ENCODE peak calls at places on chromosomes 1 and 21, in four cellular contexts. N is A549, S is IMR-90, F is astrocyte. P is an unnamed sample.

GRCh38 chr1:832136-832535 is 91.6 kb upstream of the SAMD11 start:
- DNase-seq in F (no peak), S (no peak), N (no peak), P (no peak)

GRCh38 chr1:177650947-177651346 is 318.9 kb downstream of the SEC16B start:
- DNase-seq in S (no peak), F (no peak), N (no peak), P (no peak)

GRCh38 chr1:156600733-156601121 is 552 bp downstream of the GPATCH4 start:
- DNase-seq in S (no peak), F (no peak), N (no peak), P (no peak)

GRCh38 chr1:27491748-27492700 is 2.1 kb upstream of the WASF2 start:
- DNase-seq in N (no peak), S (no peak), F (peak), P (no peak)

GRCh38 chr1:168121314-168122029 is 15.3 kb downstream of the GPR161 start:
- DNase-seq in S (peak), N (no peak), F (peak), P (no peak)

GRCh38 chr1:5693595-5693994 is 298.6 kb downstream of the NPHP4 start:
- DNase-seq in N (no peak), S (no peak), F (no peak), P (no peak)

GRCh38 chr21:16587141-16587570 is 857.4 kb downstream of the USP25 start:
- DNase-seq in S (peak), N (peak), F (peak), P (peak)

GRCh38 chr21:38984982-38985422 is 179.3 kb downstream of the ETS2 start:
- DNase-seq in N (no peak), F (peak), S (peak), P (no peak)

GRCh38 chr1:115654125-115654524 is 12.4 kb downstream of the VANGL1 start:
- DNase-seq in N (no peak), S (no peak), F (no peak), P (no peak)

GRCh38 chr1:213905315-213905714 is 82.5 kb upstream of the PROX1 start:
- DNase-seq in F (no peak), N (no peak), S (no peak), P (no peak)

GRCh38 chr1:207861442-207862177 is 49.3 kb downstream of the CD34 start:
- DNase-seq in F (peak), N (no peak), S (no peak), P (no peak)

GRCh38 chr21:39016740-39017315 is 166.4 kb downstream of the PSMG1 start:
- DNase-seq in N (no peak), S (peak), F (no peak), P (no peak)

GRCh38 chr1:44436401-44437394 is 31.6 kb downstream of the RNF220 start:
- DNase-seq in S (no peak), F (no peak), N (no peak), P (no peak)

GRCh38 chr1:115275216-115275615 is 62.8 kb downstream of the NGF start:
- DNase-seq in S (peak), N (no peak), F (no peak), P (no peak)

GRCh38 chr1:114902343-114902742 is 47.7 kb downstream of the SYCP1 start:
- DNase-seq in N (no peak), S (no peak), F (no peak), P (no peak)

GRCh38 chr1:26191739-26192138 is 1.3 kb downstream of the CATSPER4 start:
- DNase-seq in F (no peak), N (no peak), S (no peak), P (no peak)

GRCh38 chr1:171286032-171286705 is 27.8 kb upstream of the FMO4 start:
- DNase-seq in N (no peak), F (peak), S (peak), P (no peak)

GRCh38 chr1:45928486-45929205 is 125.2 kb downstream of the MAST2 start:
- DNase-seq in S (peak), F (peak), N (no peak), P (no peak)

GRCh38 chr1:152110365-152110859 is 4.8 kb downstream of the TCHH start:
- DNase-seq in N (peak), S (peak), F (peak), P (peak)

GRCh38 chr1:152111515-152111968 is 3.7 kb downstream of the TCHH start:
- DNase-seq in F (peak), N (no peak), S (peak), P (peak)

GRCh38 chr1:152112885-152113432 is 2.3 kb downstream of the TCHH start:
- DNase-seq in S (no peak), N (no peak), F (no peak), P (no peak)

GRCh38 chr1:152110860-152111514 is 4.3 kb downstream of the TCHH start:
- DNase-seq in N (peak), S (peak), F (peak), P (peak)

DNA sequence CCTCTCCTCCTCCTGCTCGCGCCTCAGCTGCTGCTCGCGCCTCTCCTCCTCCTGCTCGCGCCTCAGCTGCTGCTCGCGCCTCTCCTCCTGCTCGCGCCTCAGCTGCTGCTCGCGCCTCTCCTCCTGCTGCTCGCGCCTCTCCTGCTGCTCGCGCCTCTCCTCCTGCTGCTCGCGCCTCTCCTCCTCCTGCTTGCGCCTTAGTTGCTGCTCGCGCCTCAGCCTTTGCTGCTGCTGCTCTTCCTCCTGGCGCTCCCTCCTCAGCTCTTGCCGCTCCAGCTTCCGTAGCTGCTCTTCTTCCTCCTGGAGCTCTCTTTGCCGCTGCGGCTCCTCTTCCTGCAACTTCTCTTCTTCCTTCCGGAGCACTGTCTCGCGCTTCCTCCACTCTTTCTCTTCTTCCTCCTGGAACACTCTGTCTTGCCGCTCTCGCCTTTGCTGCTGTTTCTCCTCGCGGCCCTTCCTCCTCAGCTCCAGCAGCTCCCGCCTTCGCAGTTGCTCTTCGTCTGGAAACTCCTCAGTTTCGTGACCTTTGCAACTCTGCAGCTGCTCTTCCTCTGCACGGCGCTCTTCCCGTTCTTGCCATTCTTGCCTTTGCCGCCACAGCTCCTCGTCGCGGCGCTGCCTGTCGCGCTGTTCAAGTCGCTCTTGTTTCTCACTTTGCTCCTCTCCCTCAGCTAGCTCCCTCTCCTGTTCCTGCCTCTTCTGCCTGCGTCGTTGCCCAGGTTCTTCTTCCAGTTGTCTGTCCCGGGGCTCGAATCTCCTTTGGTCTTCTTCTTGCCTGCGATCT is 3.0 kb downstream of the TCHH start:
- DNase-seq in S (peak), F (peak), N (no peak), P (no peak)
- H3K4me2 ChIP-seq in S (peak), F (peak), N (peak), P (peak)

DNA sequence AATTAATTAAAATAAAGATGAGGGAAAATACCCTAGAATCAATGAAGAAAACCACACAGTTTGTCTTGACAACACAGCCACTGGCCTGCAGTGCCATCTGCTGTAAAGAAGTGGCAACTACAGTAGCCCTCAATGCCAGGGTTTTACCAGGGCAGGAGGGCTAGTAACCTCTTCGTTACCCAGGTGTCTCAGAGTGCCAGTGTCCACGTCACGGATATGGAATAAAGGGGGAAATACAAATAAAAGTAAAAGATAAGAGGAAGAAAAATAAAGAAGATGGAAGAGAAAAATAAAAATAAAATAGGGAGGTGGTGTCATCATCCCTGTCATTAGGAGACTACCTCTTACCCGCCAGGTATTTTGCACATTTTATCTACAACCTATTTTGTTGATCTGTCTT is 14.2 kb upstream of the SLC44A3 start:
- DNase-seq in S (peak), N (peak), F (no peak), P (peak)
- H3K4me2 ChIP-seq in S (no peak), N (no peak), F (peak), P (no peak)

GRCh38 chr1:244954358-244954757 is 90.0 kb upstream of the HNRNPU start:
- DNase-seq in N (no peak), F (no peak), S (no peak), P (no peak)

GRCh38 chr1:244955661-244956060 is 91.3 kb upstream of the HNRNPU start:
- DNase-seq in N (no peak), F (no peak), S (no peak), P (no peak)

GRCh38 chr1:244953865-244954264 is 89.5 kb upstream of the HNRNPU start:
- DNase-seq in F (no peak), S (no peak), N (no peak), P (no peak)

GRCh38 chr1:244952940-244953339 is 88.6 kb upstream of the HNRNPU start:
- DNase-seq in F (no peak), N (peak), S (no peak), P (no peak)

DNA sequence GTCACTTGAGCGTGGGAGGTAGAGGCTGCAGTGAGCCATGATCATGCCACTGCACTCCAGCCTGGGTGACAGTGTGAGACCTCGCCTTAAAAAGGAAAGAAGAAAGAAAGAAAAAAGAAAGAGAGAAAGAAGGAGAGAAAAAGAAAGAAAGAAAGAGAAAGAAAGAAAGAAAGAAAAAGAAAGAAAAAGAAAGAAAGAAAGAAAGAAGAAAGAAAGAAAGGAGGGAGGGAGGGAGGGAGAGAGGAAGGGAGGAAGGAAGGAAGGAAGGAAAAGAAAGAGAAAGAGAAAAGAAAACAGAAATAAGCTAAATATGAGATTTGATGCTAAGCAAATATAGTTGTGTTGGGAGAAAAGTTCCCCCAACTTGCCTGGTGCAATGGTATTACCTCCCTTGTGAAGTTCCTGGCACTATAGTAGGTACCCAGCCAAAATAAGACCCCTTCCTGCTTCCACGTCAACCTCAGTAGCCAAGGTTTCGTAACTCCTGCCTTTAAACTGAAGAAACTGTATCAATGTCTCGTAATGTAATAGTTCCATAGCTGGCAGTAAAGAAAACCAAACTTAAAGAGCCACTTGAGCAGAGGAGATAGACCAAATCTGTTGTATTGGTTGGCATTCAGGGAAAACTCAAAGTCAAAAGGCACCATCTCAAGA is 88.1 kb upstream of the HNRNPU start:
- DNase-seq in N (no peak), F (no peak), S (no peak), P (no peak)
- H3K4me2 ChIP-seq in N (peak), F (no peak), S (no peak), P (no peak)

GRCh38 chr1:110433213-110433612 is 17.7 kb upstream of the PROK1 start:
- DNase-seq in S (no peak), F (no peak), N (no peak), P (no peak)

GRCh38 chr1:110438883-110439282 is 12.1 kb upstream of the PROK1 start:
- DNase-seq in S (peak), N (no peak), F (no peak), P (no peak)

GRCh38 chr1:110434946-110435345 is 16.0 kb upstream of the PROK1 start:
- DNase-seq in S (no peak), F (no peak), N (no peak), P (no peak)

GRCh38 chr1:110433803-110434202 is 17.1 kb upstream of the PROK1 start:
- DNase-seq in F (peak), S (peak), N (peak), P (peak)

DNA sequence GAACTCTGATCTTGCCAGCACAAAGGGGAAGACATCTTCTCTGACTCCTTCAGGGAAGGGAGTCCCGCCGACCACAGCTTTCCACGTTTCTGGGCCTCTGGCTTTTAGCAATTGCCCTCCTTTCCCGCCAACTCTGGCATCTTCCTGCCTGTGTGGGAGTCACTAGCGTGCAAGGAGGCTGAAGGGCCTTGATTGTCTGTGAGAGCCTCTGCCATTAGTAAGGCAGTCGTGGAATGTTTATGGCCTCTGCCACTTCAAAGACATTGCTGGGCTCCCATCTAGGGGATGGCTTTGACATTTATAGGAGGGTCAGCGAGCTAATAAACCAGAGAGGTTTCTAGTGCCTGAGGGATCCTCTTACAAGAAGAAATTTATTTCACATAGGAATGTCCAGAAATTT is 14.3 kb upstream of the PROK1 start:
- DNase-seq in F (peak), N (no peak), S (peak), P (no peak)
- H3K4me2 ChIP-seq in F (no peak), N (no peak), S (no peak), P (no peak)

DNA sequence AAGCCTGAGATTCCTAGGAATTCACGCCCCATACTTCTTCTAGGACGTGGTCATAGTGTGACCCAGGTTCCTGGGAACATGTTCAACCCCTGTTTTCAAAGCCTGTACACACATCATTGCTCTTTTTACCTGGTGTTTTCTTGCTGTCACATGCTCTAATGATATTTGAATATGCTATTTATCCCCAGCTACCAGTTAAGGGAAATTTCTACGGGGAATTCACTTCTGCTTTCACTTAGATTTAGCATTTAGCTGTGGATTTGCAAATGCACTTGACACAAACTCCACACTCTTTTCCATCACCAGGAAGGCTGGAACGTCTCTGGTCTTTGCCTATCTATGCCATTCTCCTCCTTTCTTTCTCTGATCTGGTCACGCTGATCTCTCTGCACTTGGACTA is 11.3 kb upstream of the SAMSN1 start:
- DNase-seq in N (no peak), F (no peak), S (no peak), P (no peak)
- H3K4me2 ChIP-seq in N (no peak), F (no peak), S (no peak), P (no peak)

GRCh38 chr1:206662396-206663092 is 22.2 kb upstream of the MAPKAPK2 start:
- DNase-seq in F (no peak), S (no peak), N (no peak), P (peak)
- H3K4me2 ChIP-seq in F (no peak), S (no peak), N (no peak), P (peak)

DNA sequence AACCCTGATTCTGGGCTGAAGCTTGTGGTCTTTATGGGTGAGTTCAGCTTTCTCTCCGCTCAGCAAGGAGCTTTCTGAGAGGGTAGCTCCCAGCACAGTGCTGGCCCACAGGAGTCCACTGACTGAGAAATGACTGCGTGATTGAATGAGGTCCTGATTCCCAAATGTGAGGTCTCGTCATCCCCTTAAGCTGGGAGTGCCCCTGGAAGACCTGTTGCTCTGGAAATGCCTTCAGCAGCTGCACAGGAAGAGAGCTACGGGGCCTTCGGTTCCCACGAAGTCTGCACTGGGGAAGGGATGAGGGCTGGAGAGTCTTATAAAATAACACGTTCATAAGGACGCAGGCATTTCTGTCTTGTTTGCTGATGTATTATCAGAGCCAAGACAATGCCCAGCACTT is 14.0 kb downstream of the TNNT2 start:
- DNase-seq in S (no peak), N (no peak), F (no peak), P (no peak)
- H3K4me2 ChIP-seq in S (no peak), N (no peak), F (no peak), P (no peak)

DNA sequence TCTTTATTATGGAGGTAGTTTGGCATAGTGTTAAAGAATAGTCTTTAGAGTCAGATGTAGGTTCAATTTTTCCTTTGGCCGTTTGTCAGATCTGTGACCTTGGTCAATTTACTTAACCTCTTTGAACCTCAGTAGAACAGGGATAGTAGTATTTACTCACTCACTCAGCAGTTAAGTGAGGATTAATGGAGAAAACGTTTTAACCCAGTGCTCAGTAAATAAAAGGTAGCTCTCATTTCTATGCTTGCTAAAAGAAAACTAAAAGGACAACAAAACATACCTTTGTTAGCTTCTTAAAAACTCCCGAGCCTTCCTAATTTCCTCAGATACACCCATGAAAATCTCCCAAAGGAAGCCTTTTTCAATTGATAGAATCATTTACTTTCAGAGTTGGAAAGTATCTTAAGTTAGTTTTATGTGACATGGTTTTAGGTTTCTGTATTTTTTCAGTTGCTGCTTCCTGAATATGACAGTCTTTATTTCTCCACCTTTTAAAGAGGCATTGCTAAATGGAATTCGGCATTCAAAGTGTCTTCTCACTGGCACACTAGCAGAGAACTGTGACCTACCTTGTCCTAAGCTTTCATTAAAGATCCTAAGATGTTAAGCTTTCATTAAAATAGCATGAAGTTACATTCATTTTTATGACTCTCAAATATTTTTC is 7.8 kb downstream of the ABCD3 start:
- DNase-seq in F (no peak), S (no peak), N (no peak), P (no peak)
- H3K4me2 ChIP-seq in F (peak), S (peak), N (peak), P (peak)

GRCh38 chr1:228867093-228867950 is 132.0 kb downstream of the RHOU start:
- DNase-seq in S (peak), N (no peak), F (peak), P (no peak)
- H3K4me2 ChIP-seq in S (no peak), N (no peak), F (no peak), P (no peak)

GRCh38 chr1:119163396-119163795 is 22.9 kb upstream of the WARS2 start:
- DNase-seq in N (no peak), F (no peak), S (no peak), P (no peak)

GRCh38 chr1:119160851-119161250 is 20.4 kb upstream of the WARS2 start:
- DNase-seq in S (peak), N (no peak), F (no peak), P (no peak)

GRCh38 chr1:119159096-119159495 is 18.6 kb upstream of the WARS2 start:
- DNase-seq in N (no peak), F (peak), S (peak), P (no peak)

GRCh38 chr1:119160435-119160834 is 20.0 kb upstream of the WARS2 start:
- DNase-seq in F (no peak), N (no peak), S (peak), P (no peak)

GRCh38 chr1:119159963-119160362 is 19.5 kb upstream of the WARS2 start:
- DNase-seq in F (no peak), N (no peak), S (no peak), P (no peak)
- H3K4me2 ChIP-seq in F (no peak), N (no peak), S (no peak), P (no peak)